ENCODE peak calls at places on chromosomes 5 and 9, in four cellular contexts. I is M059J, F is H9, E is endothelial cell. J is an unnamed sample.

GRCh38 chr5:67028371-67028770 is 168.2 kb downstream of the CD180 start:
- DNase-seq in I (peak), F (no peak), E (no peak), J (no peak)

GRCh38 chr9:86846679-86847078 is 100.6 kb downstream of the GAS1 start:
- DNase-seq in I (no peak), F (no peak), E (no peak), J (no peak)

GRCh38 chr5:141488591-141489478 is at the start of gene PCDHGC5:
- DNase-seq in I (peak), F (no peak), E (no peak), J (peak)

GRCh38 chr5:173717959-173718358 is 101.5 kb upstream of the BOD1 start:
- DNase-seq in I (no peak), F (no peak), E (no peak), J (no peak)

GRCh38 chr5:154860123-154860522 is 1.7 kb downstream of the CNOT8 start:
- DNase-seq in I (peak), F (no peak), E (peak), J (peak)

GRCh38 chr5:140574165-140574564 is 9.5 kb downstream of the SLC35A4 start:
- DNase-seq in I (no peak), F (no peak), E (no peak), J (peak)

GRCh38 chr5:74378464-74378863 is 262.1 kb downstream of the ENC1 start:
- DNase-seq in I (no peak), F (no peak), E (no peak), J (peak)

GRCh38 chr9:2729721-2730120 is 12.4 kb downstream of the KCNV2 start:
- DNase-seq in I (no peak), F (no peak), E (no peak), J (no peak)

GRCh38 chr5:125695994-125696679 is 727.1 kb upstream of the GRAMD2B start:
- DNase-seq in I (peak), F (no peak), E (no peak), J (peak)

GRCh38 chr5:144581044-144581443 is 410.4 kb downstream of the KCTD16 start:
- DNase-seq in I (no peak), F (no peak), E (no peak), J (no peak)

GRCh38 chr5:17069995-17070405 is 133.9 kb upstream of the MYO10 start:
- DNase-seq in I (peak), F (no peak), E (no peak), J (peak)

GRCh38 chr5:170159101-170159698 is 53.5 kb downstream of the FOXI1 start:
- DNase-seq in I (peak), F (no peak), E (no peak), J (peak)

GRCh38 chr5:3715048-3715447 is 119.4 kb downstream of the IRX1 start:
- DNase-seq in I (no peak), F (peak), E (no peak), J (no peak)

GRCh38 chr5:152811985-152812384 is 406.9 kb upstream of the NMUR2 start:
- DNase-seq in I (no peak), F (peak), E (no peak), J (no peak)

J was measured in astrocyte.